ENCODE peak calls at places on chromosomes 2 and 18, in seven cellular contexts. W, P, D, G, K, I and Q are unnamed samples.

GRCh38 chr2:61887684-61888303 is 662 bp downstream of the CCT4 start:
- DNase-seq in I (no peak), P (no peak), G (peak; percentile 7), K (no peak), W (peak; percentile 43), D (peak; percentile 51), Q (peak; percentile 29)

GRCh38 chr18:26457195-26457594 is 91.2 kb downstream of the KCTD1 start:
- DNase-seq in G (no peak), W (no peak), K (no peak), I (no peak), P (no peak), D (no peak), Q (peak; percentile 38)

GRCh38 chr2:231383701-231384435 is 11.6 kb upstream of the B3GNT7 start:
- DNase-seq in W (no peak), I (no peak), G (no peak), K (no peak), P (no peak), D (no peak), Q (no peak)

GRCh38 chr2:205747827-205748386 is 65.6 kb downstream of the NRP2 start:
- DNase-seq in G (no peak), I (no peak), K (no peak), W (no peak), D (peak; percentile 87), P (no peak), Q (no peak)

GRCh38 chr2:23549051-23549450 is 164.1 kb downstream of the KLHL29 start:
- DNase-seq in G (no peak), W (no peak), I (no peak), K (no peak), P (no peak), D (peak; percentile 45), Q (no peak)

GRCh38 chr2:74694281-74694680 is 40.2 kb downstream of the SEMA4F start:
- DNase-seq in I (no peak), D (no peak), W (no peak), G (no peak), K (no peak), P (no peak), Q (no peak)

GRCh38 chr18:56593906-56594305 is 44.5 kb downstream of the TXNL1 start:
- DNase-seq in K (no peak), G (no peak), I (no peak), D (no peak), P (no peak), W (no peak), Q (no peak)

GRCh38 chr2:149648282-149649030 is 60.9 kb upstream of the MMADHC start:
- DNase-seq in K (peak; percentile 96), P (no peak), W (peak; percentile 79), I (peak; percentile 18), D (peak; percentile 17), G (no peak), Q (no peak)

GRCh38 chr18:7892556-7892955 is 325.4 kb downstream of the PTPRM start:
- DNase-seq in P (no peak), I (no peak), G (no peak), K (no peak), D (no peak), W (no peak), Q (no peak)

GRCh38 chr2:1968222-1968987 is 224.1 kb upstream of the PXDN start:
- DNase-seq in W (no peak), K (no peak), D (no peak), G (no peak), I (no peak), P (no peak), Q (no peak)

GRCh38 chr2:106304612-106305184 is 110.6 kb upstream of the UXS1 start:
- DNase-seq in G (no peak), D (no peak), P (no peak), K (no peak), I (no peak), W (no peak), Q (no peak)

GRCh38 chr2:9139491-9140443 is 66.8 kb upstream of the ASAP2 start:
- DNase-seq in W (peak; percentile 80), P (peak; percentile 5), G (peak; percentile 83), I (peak; percentile 68), K (peak; percentile 11), D (peak; percentile 86), Q (peak; percentile 86)

GRCh38 chr2:128376241-128377041 is 57.8 kb upstream of the HS6ST1 start:
- DNase-seq in P (no peak), G (no peak), K (no peak), W (no peak), D (no peak), I (no peak), Q (no peak)

GRCh38 chr2:191857406-191857805 is 10.5 kb upstream of the CAVIN2 start:
- DNase-seq in I (no peak), D (no peak), P (no peak), G (no peak), K (no peak), W (no peak), Q (no peak)

GRCh38 chr18:76232010-76232409 is 263.0 kb downstream of the ZNF516 start:
- DNase-seq in D (no peak), W (no peak), K (no peak), G (no peak), I (no peak), P (no peak), Q (no peak)

GRCh38 chr2:10347559-10347941 is 44.8 kb downstream of the HPCAL1 start:
- DNase-seq in D (peak; percentile 56), P (no peak), G (no peak), I (no peak), W (no peak), K (no peak), Q (no peak)

GRCh38 chr2:237693281-237694039 is 66.1 kb downstream of the LRRFIP1 start:
- DNase-seq in D (no peak), I (no peak), W (peak; percentile 50), P (no peak), G (no peak), K (no peak), Q (no peak)

GRCh38 chr2:11370377-11371098 is 26.1 kb upstream of the ROCK2 start:
- DNase-seq in P (no peak), D (peak; percentile 19), W (no peak), I (no peak), G (no peak), K (no peak), Q (no peak)

GRCh38 chr2:172087780-172088244 is 2.5 kb downstream of the DLX1 start:
- DNase-seq in P (no peak), I (no peak), K (no peak), W (peak; percentile 2), D (peak; percentile 32), G (no peak), Q (peak; percentile 62)

GRCh38 chr18:76874643-76875389 is 52.5 kb downstream of the ZNF236 start:
- DNase-seq in D (peak; percentile 8), W (no peak), P (no peak), I (no peak), K (no peak), G (no peak), Q (peak; percentile 67)

GRCh38 chr2:33210626-33211025 is 263.9 kb downstream of the LTBP1 start:
- DNase-seq in K (peak; percentile 88), I (peak; percentile 30), G (no peak), D (no peak), P (no peak), W (peak; percentile 76), Q (peak; percentile 10)

GRCh38 chr2:165440367-165440766 is 29.1 kb upstream of the CSRNP3 start:
- DNase-seq in W (peak; percentile 12), G (no peak), D (peak; percentile 87), P (no peak), K (peak; percentile 90), I (no peak), Q (no peak)

GRCh38 chr2:171244970-171245782 is 84.5 kb upstream of the TLK1 start:
- DNase-seq in W (peak; percentile 24), G (no peak), K (no peak), P (no peak), D (no peak), I (no peak), Q (peak; percentile 18)

GRCh38 chr2:197571622-197572271 is 55.9 kb downstream of the MOB4 start:
- DNase-seq in P (no peak), I (no peak), W (peak; percentile 44), D (no peak), K (no peak), G (no peak), Q (no peak)

GRCh38 chr2:235541838-235542549 is 48.2 kb downstream of the AGAP1 start:
- DNase-seq in G (no peak), I (no peak), D (no peak), W (no peak), K (no peak), P (no peak), Q (no peak)

GRCh38 chr2:186459009-186459408 is 27.1 kb upstream of the ZC3H15 start:
- DNase-seq in P (no peak), D (peak; percentile 28), I (no peak), G (no peak), W (no peak), K (peak; percentile 4), Q (peak; percentile 11)

GRCh38 chr2:58798787-58799186 is 557.7 kb upstream of the FANCL start:
- DNase-seq in P (no peak), W (no peak), I (no peak), D (no peak), K (no peak), G (no peak), Q (no peak)

GRCh38 chr2:12169721-12170120 is 423.3 kb downstream of the LPIN1 start:
- DNase-seq in I (peak; percentile 69), G (no peak), K (peak; percentile 44), W (peak; percentile 74), D (peak; percentile 85), P (no peak), Q (no peak)

GRCh38 chr2:75098856-75099255 is 100.5 kb downstream of the TACR1 start:
- DNase-seq in K (no peak), G (peak; percentile 48), W (peak; percentile 28), D (peak; percentile 53), P (no peak), I (no peak), Q (peak; percentile 69)

GRCh38 chr2:23583467-23583866 is 198.5 kb downstream of the KLHL29 start:
- DNase-seq in W (no peak), D (no peak), P (no peak), K (no peak), G (no peak), I (no peak), Q (no peak)

GRCh38 chr2:150403457-150403856 is 84.0 kb downstream of the RND3 start:
- DNase-seq in G (no peak), K (no peak), D (peak; percentile 57), P (no peak), W (no peak), I (no peak), Q (no peak)

GRCh38 chr2:8312861-8313768 is 368.7 kb upstream of the ID2 start:
- DNase-seq in W (no peak), P (no peak), G (no peak), I (no peak), D (peak; percentile 28), K (no peak), Q (no peak)

GRCh38 chr2:11160731-11161455 is 5.6 kb downstream of the SLC66A3 start:
- DNase-seq in K (no peak), P (no peak), I (no peak), W (no peak), D (no peak), G (no peak), Q (no peak)

GRCh38 chr2:44247924-44248323 is 27.4 kb upstream of the SLC3A1 start:
- DNase-seq in G (no peak), I (no peak), K (no peak), P (no peak), D (no peak), W (no peak), Q (peak; percentile 76)